ENCODE peak calls at places on chromosomes 3 and 15, in five cellular contexts. B, Q, P, U and M are unnamed samples.

GRCh38 chr15:42457445-42458442 is 33.2 kb downstream of the ZNF106 start:
- DNase-seq in B (peak; percentile 91), Q (peak; percentile 44), U (peak; percentile 71), P (peak; percentile 76), M (peak; percentile 82)

GRCh38 chr3:129058441-129059194 is 2.0 kb upstream of the GP9 start:
- DNase-seq in U (no peak), P (no peak), Q (peak; percentile 59), B (no peak), M (no peak)

GRCh38 chr3:94360982-94361381 is 298.1 kb downstream of the NSUN3 start:
- DNase-seq in Q (peak; percentile 71), P (peak; percentile 18), B (peak; percentile 87), U (peak; percentile 26), M (no peak)

GRCh38 chr3:36756272-36756671 is 8.1 kb downstream of the DCLK3 start:
- DNase-seq in Q (no peak), U (no peak), P (no peak), B (no peak), M (no peak)

GRCh38 chr3:183375787-183376186 is 52.6 kb downstream of the MCF2L2 start:
- DNase-seq in Q (no peak), B (no peak), U (no peak), P (no peak), M (no peak)

GRCh38 chr15:59443341-59444081 is 5.5 kb downstream of the FAM81A start:
- DNase-seq in U (no peak), B (no peak), Q (no peak), P (no peak), M (no peak)

GRCh38 chr3:37762698-37763097 is 99.0 kb upstream of the CTDSPL start:
- DNase-seq in Q (no peak), B (no peak), P (no peak), U (no peak), M (no peak)

GRCh38 chr3:107988464-107989156 is 102.2 kb downstream of the CD47 start:
- DNase-seq in Q (peak; percentile 52), U (peak; percentile 43), B (no peak), P (peak; percentile 18), M (peak; percentile 82)

GRCh38 chr3:130850846-130851245 is 43.0 kb upstream of the ATP2C1 start:
- DNase-seq in Q (no peak), P (no peak), B (no peak), U (no peak), M (no peak)

GRCh38 chr3:25511972-25512721 is 84.1 kb downstream of the RARB start:
- DNase-seq in B (no peak), Q (no peak), U (no peak), P (no peak), M (no peak)

GRCh38 chr3:134239538-134239937 is 11.1 kb downstream of the RYK start:
- DNase-seq in P (no peak), Q (no peak), B (no peak), U (no peak), M (no peak)

GRCh38 chr3:69411331-69411730 is 25.4 kb upstream of the FRMD4B start:
- DNase-seq in Q (no peak), U (no peak), P (no peak), B (no peak), M (no peak)

GRCh38 chr3:55006277-55006676 is 78.4 kb upstream of the LRTM1 start:
- DNase-seq in Q (no peak), B (no peak), U (no peak), P (no peak), M (no peak)

GRCh38 chr3:48400824-48401433 is 28.9 kb downstream of the FBXW12 start:
- DNase-seq in B (peak; percentile 85), U (no peak), P (peak; percentile 56), Q (peak; percentile 69), M (peak; percentile 65)

GRCh38 chr3:16866447-16867025 is 18.2 kb upstream of the PLCL2 start:
- DNase-seq in B (no peak), Q (no peak), U (no peak), P (no peak), M (no peak)

GRCh38 chr3:29186982-29187718 is 93.7 kb upstream of the RBMS3 start:
- DNase-seq in B (no peak), U (no peak), P (no peak), Q (no peak), M (no peak)

GRCh38 chr15:77759896-77760592 is 127.3 kb upstream of the LINGO1 start:
- DNase-seq in P (no peak), B (no peak), U (no peak), Q (no peak), M (no peak)

GRCh38 chr15:95086543-95087252 is 855.3 kb downstream of the MCTP2 start:
- DNase-seq in U (no peak), Q (no peak), P (no peak), B (no peak), M (no peak)

GRCh38 chr3:32420138-32420981 is 28.7 kb downstream of the CMTM7 start:
- DNase-seq in Q (peak; percentile 54), P (no peak), B (no peak), U (no peak), M (no peak)

GRCh38 chr3:38177175-38177574 is 11.8 kb downstream of the OXSR1 start:
- DNase-seq in P (no peak), U (no peak), Q (no peak), B (no peak), M (no peak)

GRCh38 chr15:74752011-74752410 is 3.4 kb downstream of the CYP1A2 start:
- DNase-seq in B (no peak), U (no peak), Q (no peak), P (no peak), M (no peak)

GRCh38 chr3:172447611-172448579 is at the start of gene GHSR:
- DNase-seq in U (no peak), P (no peak), Q (no peak), B (no peak), M (no peak)

GRCh38 chr15:78050441-78050809 is 27.1 kb downstream of the TBC1D2B start:
- DNase-seq in B (no peak), U (no peak), P (no peak), Q (no peak), M (no peak)

GRCh38 chr3:127068111-127068810 is 85.3 kb downstream of the PLXNA1 start:
- DNase-seq in Q (no peak), P (no peak), B (peak; percentile 46), U (no peak), M (no peak)

DNA sequence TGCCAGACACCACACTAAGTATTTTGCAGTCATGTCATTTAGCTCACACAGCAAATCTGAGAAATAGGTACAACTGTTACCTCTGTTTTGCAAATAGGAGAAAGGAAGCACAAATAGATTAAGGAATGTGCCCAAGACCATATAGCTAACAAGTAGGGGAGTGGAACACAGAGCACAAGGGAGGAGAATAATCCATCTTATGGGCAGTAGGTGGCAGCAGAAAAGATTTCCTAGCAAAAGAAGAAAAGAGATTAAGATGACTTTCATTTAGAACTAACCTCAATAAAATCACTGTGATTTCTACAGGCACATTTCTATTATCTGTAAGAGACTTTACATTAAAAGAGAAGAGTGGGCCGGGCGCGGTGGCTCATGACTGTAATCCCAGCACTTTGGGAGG is 49.1 kb downstream of the NR1I2 start:
- DNase-seq in B (no peak), Q (no peak), U (no peak), P (no peak), M (no peak)
- TF ChIP-seq CTCF in B (no peak), Q (no peak), U (no peak), P (no peak), M (no peak)

GRCh38 chr3:4738737-4739274 is 240.4 kb upstream of the BHLHE40 start:
- DNase-seq in B (no peak), P (no peak), U (no peak), Q (no peak), M (peak; percentile 72)

GRCh38 chr3:4734454-4734853 is 241.3 kb downstream of the ITPR1 start:
- DNase-seq in U (no peak), P (no peak), B (no peak), Q (no peak), M (no peak)

GRCh38 chr3:4732974-4733373 is 239.8 kb downstream of the ITPR1 start:
- DNase-seq in B (no peak), Q (no peak), U (no peak), P (no peak), M (no peak)

GRCh38 chr3:4736284-4736861 is 242.9 kb upstream of the BHLHE40 start:
- DNase-seq in B (no peak), P (no peak), U (no peak), Q (peak; percentile 78), M (no peak)

DNA sequence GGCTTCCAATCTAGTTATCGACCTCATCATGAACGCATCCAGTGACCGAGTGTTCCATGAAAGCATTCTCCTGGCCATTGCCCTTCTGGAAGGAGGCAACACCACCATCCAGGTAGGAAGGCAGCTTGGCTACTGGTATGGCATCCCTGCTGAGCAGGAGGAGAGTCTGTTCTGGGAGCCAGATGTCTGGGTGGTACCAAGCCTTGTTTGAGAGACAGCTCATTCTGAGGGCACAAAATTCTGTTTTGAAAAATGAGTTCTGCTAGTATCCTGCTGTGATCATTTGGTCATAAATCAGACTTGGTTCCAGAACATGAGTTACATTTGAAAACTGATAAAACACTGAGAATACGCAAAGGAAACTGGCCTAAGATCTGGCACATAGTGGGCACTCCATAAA is 242.1 kb downstream of the ITPR1 start:
- DNase-seq in P (no peak), B (no peak), Q (no peak), U (no peak), M (no peak)
- TF ChIP-seq EP300 in P (no peak), B (no peak), Q (no peak), U (no peak), M (no peak)

GRCh38 chr3:30502742-30503073 is 103.7 kb upstream of the TGFBR2 start:
- DNase-seq in B (no peak), U (no peak), P (no peak), Q (no peak), M (no peak)

GRCh38 chr3:30498587-30498967 is 107.8 kb upstream of the TGFBR2 start:
- DNase-seq in Q (no peak), P (no peak), U (no peak), B (no peak), M (no peak)

GRCh38 chr3:30502051-30502741 is 104.2 kb upstream of the TGFBR2 start:
- DNase-seq in B (no peak), P (no peak), U (no peak), Q (no peak), M (no peak)

GRCh38 chr3:30501526-30501925 is 104.9 kb upstream of the TGFBR2 start:
- DNase-seq in P (no peak), Q (no peak), U (no peak), B (no peak), M (no peak)

DNA sequence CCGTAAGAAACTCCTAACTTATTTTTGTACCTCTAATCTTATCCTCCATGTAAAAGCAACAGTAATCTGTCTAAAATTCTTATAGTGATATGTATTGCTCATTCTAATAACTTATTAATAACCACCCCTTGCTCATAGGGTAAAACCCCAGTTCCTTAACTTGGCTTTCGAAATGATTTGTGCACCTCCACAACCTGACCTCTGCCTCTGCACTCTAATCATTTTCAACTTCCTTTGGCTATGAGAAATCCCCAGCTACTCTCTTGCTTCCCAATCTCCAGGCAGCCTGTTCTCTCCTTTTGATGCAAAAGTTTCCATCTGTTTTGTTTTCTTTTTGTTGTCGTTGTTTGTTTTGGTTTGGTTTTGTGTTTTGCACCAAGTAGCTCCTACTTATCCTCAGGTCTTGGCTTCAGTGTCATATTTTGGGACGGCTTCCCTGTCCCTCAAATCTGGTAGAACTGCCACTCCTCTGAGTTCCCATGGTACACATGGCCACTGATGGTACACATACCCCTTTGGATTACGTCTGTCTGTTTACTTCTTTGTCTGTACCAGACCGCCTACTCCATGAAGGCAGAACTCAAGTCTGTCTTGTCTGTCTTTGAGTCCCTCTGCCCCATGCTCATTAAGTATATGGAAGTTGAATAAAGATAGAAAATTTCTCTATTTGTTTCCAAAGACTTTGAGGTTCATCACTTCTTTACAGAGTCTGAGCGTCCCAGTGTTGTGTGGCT is 105.6 kb upstream of the TGFBR2 start:
- DNase-seq in P (no peak), B (no peak), U (no peak), Q (no peak), M (no peak)
- H3K4me3 ChIP-seq in P (no peak overlapping the region), B (no peak overlapping the region), U (no peak overlapping the region), Q (no peak overlapping the region), M (no peak overlapping the region)

GRCh38 chr3:153970735-153971347 is 150.3 kb upstream of the ARHGEF26 start:
- DNase-seq in U (no peak), B (no peak), P (no peak), Q (no peak), M (no peak)
- TF ChIP-seq CTCF in U (peak; percentile 46), B (no peak), P (no peak), Q (no peak), M (peak; percentile 31)